ENCODE peak calls at places on chromosomes 12 and 14, in six cellular contexts. K, Y, N, E, C and X are unnamed samples.

GRCh38 chr12:25495336-25496097 is 57.6 kb downstream of the LMNTD1 start:
- DNase-seq in K (no peak), Y (no peak), N (peak), E (no peak), C (peak), X (no peak)

GRCh38 chr12:116906285-116906684 is 4.5 kb upstream of the FBXW8 start:
- DNase-seq in K (no peak), Y (no peak), N (no peak), E (no peak), C (no peak), X (no peak)

GRCh38 chr14:99176156-99176945 is 95.6 kb downstream of the BCL11B start:
- DNase-seq in K (no peak), Y (no peak), N (no peak), E (no peak), C (no peak), X (peak)

GRCh38 chr14:71433303-71433702 is 498.9 kb upstream of the RGS6 start:
- DNase-seq in K (no peak), Y (no peak), N (no peak), E (no peak), C (no peak), X (no peak)

GRCh38 chr12:26192142-26192541 is 3.2 kb upstream of the SSPN start:
- DNase-seq in K (no peak), Y (no peak), N (no peak), E (no peak), C (no peak), X (no peak)

GRCh38 chr12:113899844-113900471 is 66.2 kb downstream of the RBM19 start:
- DNase-seq in K (no peak), Y (no peak), N (no peak), E (peak), C (no peak), X (no peak)

GRCh38 chr12:53298154-53298553 is 1.3 kb upstream of the MYG1 start:
- DNase-seq in K (no peak), Y (no peak), N (no peak), E (no peak), C (no peak), X (no peak)

GRCh38 chr14:79473676-79474075 is 737.6 kb downstream of the DIO2 start:
- DNase-seq in K (no peak), Y (no peak), N (no peak), E (peak), C (no peak), X (no peak)

GRCh38 chr12:104877107-104877705 is 80.9 kb downstream of the SLC41A2 start:
- DNase-seq in K (no peak), Y (peak), N (peak), E (peak), C (peak), X (no peak)

GRCh38 chr14:41000350-41000749 is 606.3 kb upstream of the LRFN5 start:
- DNase-seq in K (no peak), Y (no peak), N (no peak), E (no peak), C (no peak), X (no peak)

GRCh38 chr12:8628731-8629130 is 16.1 kb upstream of the AICDA start:
- DNase-seq in K (no peak), Y (no peak), N (no peak), E (no peak), C (no peak), X (no peak)

GRCh38 chr12:99915251-99916082 is 69.3 kb downstream of the ANKS1B start:
- DNase-seq in K (no peak), Y (no peak), N (no peak), E (no peak), C (no peak), X (no peak)

GRCh38 chr14:74414793-74415437 is 11.1 kb downstream of the SYNDIG1L start:
- DNase-seq in K (no peak), Y (no peak), N (no peak), E (no peak), C (no peak), X (no peak)

GRCh38 chr12:5428332-5429221 is 3.3 kb upstream of the NTF3 start:
- DNase-seq in K (no peak), Y (no peak), N (no peak), E (peak), C (peak), X (no peak)

GRCh38 chr12:58435647-58436046 is 484.7 kb downstream of the LRIG3 start:
- DNase-seq in K (no peak), Y (no peak), N (no peak), E (no peak), C (no peak), X (no peak)

GRCh38 chr12:74896186-74896585 is 313.5 kb downstream of the KCNC2 start:
- DNase-seq in K (no peak), Y (no peak), N (no peak), E (no peak), C (no peak), X (no peak)